ENCODE peak calls at places on chromosomes 16 and 17, in eight cellular contexts. One of them, this sample, is unnamed.
A peak's percentile ranks its signal among the peaks of the same experiment; 100 is the strongest.

GRCh38 chr16:78281115-78281514 is 181.7 kb downstream of the WWOX start:
- DNase-seq in left colon: no peak
- DNase-seq in dorsolateral prefrontal cortex: no peak
- DNase-seq in iPS-NIHi11: no peak
- DNase-seq in SK-N-SH: no peak
- DNase-seq in EL: no peak
- DNase-seq in activated CD4-positive, alpha-beta T cell treated with anti-CD3 and anti-CD28 coated beads for 24 hours: no peak
- DNase-seq in GM13977: no peak
- DNase-seq in this sample: no peak

GRCh38 chr17:20791626-20792025 is 212.1 kb downstream of the CDRT15L2 start:
- DNase-seq in activated CD4-positive, alpha-beta T cell treated with anti-CD3 and anti-CD28 coated beads for 24 hours: no peak
- DNase-seq in dorsolateral prefrontal cortex: no peak
- DNase-seq in GM13977: no peak
- DNase-seq in iPS-NIHi11: no peak
- DNase-seq in SK-N-SH: no peak
- DNase-seq in EL: no peak
- DNase-seq in left colon: no peak
- DNase-seq in this sample: no peak

GRCh38 chr16:90008708-90009145 is 10.5 kb downstream of the DBNDD1 start:
- DNase-seq in left colon: peak; percentile 27
- DNase-seq in activated CD4-positive, alpha-beta T cell treated with anti-CD3 and anti-CD28 coated beads for 24 hours: peak; percentile 43
- DNase-seq in SK-N-SH: no peak
- DNase-seq in GM13977: peak; percentile 84
- DNase-seq in iPS-NIHi11: no peak
- DNase-seq in EL: no peak
- DNase-seq in dorsolateral prefrontal cortex: no peak
- DNase-seq in this sample: peak; percentile 85

GRCh38 chr17:47470836-47471235 is 60.1 kb upstream of the NPEPPS start:
- DNase-seq in activated CD4-positive, alpha-beta T cell treated with anti-CD3 and anti-CD28 coated beads for 24 hours: no peak
- DNase-seq in GM13977: no peak
- DNase-seq in dorsolateral prefrontal cortex: no peak
- DNase-seq in SK-N-SH: no peak
- DNase-seq in EL: no peak
- DNase-seq in iPS-NIHi11: no peak
- DNase-seq in left colon: no peak
- DNase-seq in this sample: no peak

GRCh38 chr17:4247981-4248388 is 15.8 kb downstream of the ANKFY1 start:
- DNase-seq in activated CD4-positive, alpha-beta T cell treated with anti-CD3 and anti-CD28 coated beads for 24 hours: no peak
- DNase-seq in dorsolateral prefrontal cortex: no peak
- DNase-seq in iPS-NIHi11: peak; percentile 29
- DNase-seq in EL: peak; percentile 16
- DNase-seq in GM13977: no peak
- DNase-seq in left colon: peak; percentile 83
- DNase-seq in SK-N-SH: no peak
- DNase-seq in this sample: peak; percentile 86

GRCh38 chr16:10405386-10405939 is 19.6 kb downstream of the ATF7IP2 start:
- DNase-seq in dorsolateral prefrontal cortex: no peak
- DNase-seq in iPS-NIHi11: no peak
- DNase-seq in left colon: no peak
- DNase-seq in activated CD4-positive, alpha-beta T cell treated with anti-CD3 and anti-CD28 coated beads for 24 hours: no peak
- DNase-seq in EL: peak; percentile 21
- DNase-seq in GM13977: no peak
- DNase-seq in SK-N-SH: no peak
- DNase-seq in this sample: no peak

GRCh38 chr17:17635126-17635525 is 43.6 kb upstream of the PEMT start:
- DNase-seq in EL: peak; percentile 16
- DNase-seq in dorsolateral prefrontal cortex: no peak
- DNase-seq in activated CD4-positive, alpha-beta T cell treated with anti-CD3 and anti-CD28 coated beads for 24 hours: no peak
- DNase-seq in GM13977: no peak
- DNase-seq in SK-N-SH: no peak
- DNase-seq in iPS-NIHi11: no peak
- DNase-seq in left colon: no peak
- DNase-seq in this sample: no peak

GRCh38 chr17:72631568-72631967 is 460.9 kb downstream of the SLC39A11 start:
- DNase-seq in activated CD4-positive, alpha-beta T cell treated with anti-CD3 and anti-CD28 coated beads for 24 hours: no peak
- DNase-seq in SK-N-SH: no peak
- DNase-seq in iPS-NIHi11: no peak
- DNase-seq in GM13977: no peak
- DNase-seq in left colon: no peak
- DNase-seq in dorsolateral prefrontal cortex: no peak
- DNase-seq in EL: no peak
- DNase-seq in this sample: no peak

GRCh38 chr17:63998721-63999679 is 849 bp downstream of the PRR29 start:
- DNase-seq in dorsolateral prefrontal cortex: no peak
- DNase-seq in left colon: no peak
- DNase-seq in EL: no peak
- DNase-seq in activated CD4-positive, alpha-beta T cell treated with anti-CD3 and anti-CD28 coated beads for 24 hours: no peak
- DNase-seq in SK-N-SH: peak; percentile 65
- DNase-seq in iPS-NIHi11: no peak
- DNase-seq in GM13977: no peak
- DNase-seq in this sample: peak; percentile 46

GRCh38 chr16:53518550-53519416 is 15.8 kb upstream of the AKTIP start:
- DNase-seq in dorsolateral prefrontal cortex: no peak
- DNase-seq in left colon: peak; percentile 34
- DNase-seq in SK-N-SH: no peak
- DNase-seq in activated CD4-positive, alpha-beta T cell treated with anti-CD3 and anti-CD28 coated beads for 24 hours: peak; percentile 48
- DNase-seq in GM13977: peak; percentile 76
- DNase-seq in iPS-NIHi11: no peak
- DNase-seq in EL: peak; percentile 59
- DNase-seq in this sample: peak; percentile 93

GRCh38 chr17:33038740-33039139 is 47.1 kb downstream of the SPACA3 start:
- DNase-seq in iPS-NIHi11: peak; percentile 88
- DNase-seq in activated CD4-positive, alpha-beta T cell treated with anti-CD3 and anti-CD28 coated beads for 24 hours: no peak
- DNase-seq in GM13977: no peak
- DNase-seq in dorsolateral prefrontal cortex: no peak
- DNase-seq in left colon: peak; percentile 65
- DNase-seq in EL: peak; percentile 39
- DNase-seq in SK-N-SH: peak; percentile 73
- DNase-seq in this sample: peak; percentile 58

GRCh38 chr16:66746682-66747081 is 4.7 kb downstream of the DYNC1LI2 start:
- DNase-seq in left colon: no peak
- DNase-seq in dorsolateral prefrontal cortex: no peak
- DNase-seq in iPS-NIHi11: no peak
- DNase-seq in EL: no peak
- DNase-seq in GM13977: no peak
- DNase-seq in SK-N-SH: no peak
- DNase-seq in activated CD4-positive, alpha-beta T cell treated with anti-CD3 and anti-CD28 coated beads for 24 hours: no peak
- DNase-seq in this sample: no peak

GRCh38 chr17:57468932-57469775 is 212.8 kb downstream of the MSI2 start:
- DNase-seq in dorsolateral prefrontal cortex: no peak
- DNase-seq in activated CD4-positive, alpha-beta T cell treated with anti-CD3 and anti-CD28 coated beads for 24 hours: no peak
- DNase-seq in EL: no peak
- DNase-seq in GM13977: peak; percentile 53
- DNase-seq in left colon: no peak
- DNase-seq in SK-N-SH: no peak
- DNase-seq in iPS-NIHi11: no peak
- DNase-seq in this sample: no peak

GRCh38 chr17:81189670-81190530 is 23.9 kb upstream of the AATK start:
- DNase-seq in SK-N-SH: peak; percentile 74
- DNase-seq in left colon: no peak
- DNase-seq in GM13977: peak; percentile 42
- DNase-seq in iPS-NIHi11: peak; percentile 78
- DNase-seq in activated CD4-positive, alpha-beta T cell treated with anti-CD3 and anti-CD28 coated beads for 24 hours: no peak
- DNase-seq in dorsolateral prefrontal cortex: peak; percentile 42
- DNase-seq in EL: no peak
- DNase-seq in this sample: no peak

GRCh38 chr17:59753522-59754467 is 46.3 kb downstream of the VMP1 start:
- DNase-seq in GM13977: peak; percentile 61
- DNase-seq in SK-N-SH: peak; percentile 78
- DNase-seq in dorsolateral prefrontal cortex: no peak
- DNase-seq in iPS-NIHi11: peak; percentile 78
- DNase-seq in left colon: no peak
- DNase-seq in EL: peak; percentile 88
- DNase-seq in activated CD4-positive, alpha-beta T cell treated with anti-CD3 and anti-CD28 coated beads for 24 hours: no peak
- DNase-seq in this sample: no peak

GRCh38 chr17:50064253-50064991 is 8.5 kb downstream of the ITGA3 start:
- DNase-seq in GM13977: no peak
- DNase-seq in activated CD4-positive, alpha-beta T cell treated with anti-CD3 and anti-CD28 coated beads for 24 hours: no peak
- DNase-seq in EL: peak; percentile 100
- DNase-seq in SK-N-SH: peak; percentile 64
- DNase-seq in left colon: no peak
- DNase-seq in dorsolateral prefrontal cortex: no peak
- DNase-seq in iPS-NIHi11: no peak
- DNase-seq in this sample: no peak

This sample was measured in Peyer's patch.